ENCODE peak calls at places on chromosomes 3 and 15, in seven cellular contexts. J is effector memory CD4-positive, alpha-beta T cell; U is ovary; V is CD4-positive, alpha-beta memory T cell; P is CD8-positive, alpha-beta memory T cell; E is SK-N-SH; M is brain microvascular endothelial cell. Q is an unnamed sample. For H3K36me3, the result is how much of the 10 kb centered on the place peaks cover.

GRCh38 chr3:119323401-119324107 is 29.4 kb downstream of the ARHGAP31 start:
- DNase-seq in P (peak), U (no peak), V (no peak), J (no peak), E (no peak), M (no peak), Q (no peak)

GRCh38 chr3:112333386-112334334 is 704 bp downstream of the CD200 start:
- DNase-seq in M (no peak), E (peak), P (no peak), J (no peak), U (peak), V (peak), Q (no peak)

GRCh38 chr3:132417695-132418520 is 606 bp downstream of the DNAJC13 start:
- DNase-seq in V (peak), M (peak), J (peak), P (peak), U (no peak), E (peak), Q (no peak)

GRCh38 chr3:126914226-126914625 is 68.7 kb upstream of the PLXNA1 start:
- DNase-seq in U (no peak), V (no peak), P (no peak), E (no peak), M (no peak), J (no peak), Q (no peak)

GRCh38 chr15:39188930-39189329 is 391.9 kb upstream of the THBS1 start:
- DNase-seq in J (no peak), V (no peak), E (no peak), P (no peak), M (peak), U (no peak), Q (no peak)

GRCh38 chr3:117439812-117440211 is 730.2 kb downstream of the TUSC7 start:
- DNase-seq in E (peak), M (peak), V (no peak), P (no peak), U (no peak), J (no peak), Q (no peak)

GRCh38 chr15:78149805-78150751 is 916 bp downstream of the IDH3A start:
- DNase-seq in J (no peak), E (no peak), U (no peak), M (no peak), P (no peak), V (no peak), Q (no peak)

GRCh38 chr15:87576486-87577176 is 679.9 kb downstream of the NTRK3 start:
- DNase-seq in M (no peak), J (no peak), E (no peak), V (no peak), U (no peak), P (no peak), Q (no peak)

GRCh38 chr15:62792960-62793758 is 249.4 kb upstream of the TPM1 start:
- DNase-seq in J (no peak), P (no peak), M (no peak), E (peak), V (no peak), U (no peak), Q (no peak)

GRCh38 chr15:62796296-62796695 is 246.3 kb upstream of the TPM1 start:
- DNase-seq in V (no peak), E (no peak), P (no peak), U (no peak), M (no peak), J (no peak), Q (no peak)

GRCh38 chr15:62795171-62795570 is 247.4 kb upstream of the TPM1 start:
- DNase-seq in M (no peak), P (no peak), U (no peak), V (no peak), J (no peak), E (no peak), Q (no peak)

GRCh38 chr15:62797171-62797570 is 245.4 kb upstream of the TPM1 start:
- DNase-seq in J (no peak), M (no peak), E (no peak), U (no peak), V (no peak), P (no peak), Q (no peak)

DNA sequence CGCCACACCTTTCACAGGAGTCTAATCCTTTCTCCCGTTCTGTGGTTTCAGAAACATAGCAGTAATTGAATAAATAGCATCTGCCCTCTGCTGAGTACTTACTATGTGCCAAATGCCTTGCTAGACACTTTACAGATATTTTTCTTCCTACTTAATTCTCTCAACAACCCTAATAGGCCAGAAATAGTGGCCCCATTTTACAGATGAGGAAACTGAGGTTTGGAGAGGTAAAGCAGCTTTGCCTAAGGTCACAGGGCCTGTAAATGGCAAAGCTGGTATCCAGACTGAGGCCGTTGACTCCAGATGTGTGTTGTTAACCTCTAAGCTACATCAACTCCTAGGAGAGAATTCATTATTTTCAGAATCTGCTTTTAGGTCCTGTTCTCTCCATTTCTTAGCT is 246.8 kb upstream of the TPM1 start:
- DNase-seq in V (no peak), P (no peak), E (no peak), J (no peak), U (no peak), M (no peak), Q (no peak)
- H3K36me3 ChIP-seq in V (under half), P (under half), E (under half), J (under half), U (under half), M (under half), Q (under half)

DNA sequence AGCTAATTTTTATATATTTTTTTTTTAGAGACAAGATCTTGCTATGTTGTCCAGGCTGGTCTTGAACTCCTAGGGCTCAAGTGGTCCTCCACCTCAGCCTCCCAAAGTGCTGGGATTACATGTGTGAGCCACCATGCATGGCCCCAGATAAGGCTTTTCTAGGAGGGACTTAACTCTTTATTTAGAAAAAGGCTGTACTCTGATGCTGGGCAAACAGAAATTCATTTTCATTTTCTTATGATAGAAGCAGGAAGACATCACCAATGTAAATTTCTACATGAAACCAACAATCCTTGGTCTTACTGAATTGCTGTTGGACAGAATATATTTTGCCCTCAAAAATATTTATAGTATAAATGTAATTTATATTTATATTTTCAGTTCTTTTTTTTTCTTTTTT is 9.6 kb downstream of the NIPA1 start:
- DNase-seq in P (no peak), U (no peak), J (no peak), E (no peak), V (no peak), M (no peak), Q (no peak)
- H3K27ac ChIP-seq in P (no peak), U (no peak), J (peak), E (no peak), V (no peak), M (no peak), Q (no peak)

GRCh38 chr3:14475601-14476000 is 64.5 kb downstream of the GRIP2 start:
- DNase-seq in P (no peak), M (peak), V (no peak), E (no peak), U (no peak), J (no peak), Q (no peak)
- H3K36me3 ChIP-seq in P (under half), M (under half), V (half or more), E (under half), U (under half), J (half or more), Q (under half)

DNA sequence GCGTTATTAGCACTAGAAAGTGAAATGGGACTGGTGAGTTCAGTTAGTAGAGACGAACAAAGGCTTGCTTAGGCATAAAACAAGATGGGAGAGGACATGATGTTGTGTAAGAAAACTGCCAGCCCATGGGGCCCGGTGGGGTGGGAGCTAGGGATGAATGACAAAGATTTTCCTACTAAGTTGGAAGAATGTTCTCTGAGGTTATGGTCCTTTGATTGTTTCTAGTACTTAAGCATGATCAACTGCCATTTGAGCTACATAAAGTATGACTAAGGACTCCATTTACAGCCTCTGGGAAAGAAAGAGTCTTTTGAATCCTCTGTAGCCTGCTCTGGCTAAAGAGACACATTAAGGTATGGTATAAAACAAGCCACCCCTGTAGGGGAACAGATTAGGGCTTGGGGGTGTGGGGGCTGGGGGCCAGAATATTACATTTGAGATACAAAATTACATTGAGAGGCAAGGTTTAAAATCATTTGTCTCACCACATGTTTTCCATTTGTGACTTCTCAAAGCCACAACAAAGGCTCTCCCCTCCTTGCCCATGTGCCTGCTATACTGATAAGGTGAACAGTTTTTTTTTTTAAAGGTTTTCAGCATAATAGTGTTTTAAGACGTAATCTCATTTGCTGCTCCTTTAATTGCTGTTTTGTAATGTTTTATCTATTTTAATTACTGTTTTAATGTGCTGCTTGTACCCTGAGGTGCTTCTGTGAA is 323.3 kb downstream of the CHST2 start:
- DNase-seq in U (no peak), P (no peak), M (no peak), J (no peak), E (no peak), V (no peak), Q (no peak)
- H3K27ac ChIP-seq in U (no peak), P (no peak), M (peak), J (no peak), E (no peak), V (no peak), Q (peak)

DNA sequence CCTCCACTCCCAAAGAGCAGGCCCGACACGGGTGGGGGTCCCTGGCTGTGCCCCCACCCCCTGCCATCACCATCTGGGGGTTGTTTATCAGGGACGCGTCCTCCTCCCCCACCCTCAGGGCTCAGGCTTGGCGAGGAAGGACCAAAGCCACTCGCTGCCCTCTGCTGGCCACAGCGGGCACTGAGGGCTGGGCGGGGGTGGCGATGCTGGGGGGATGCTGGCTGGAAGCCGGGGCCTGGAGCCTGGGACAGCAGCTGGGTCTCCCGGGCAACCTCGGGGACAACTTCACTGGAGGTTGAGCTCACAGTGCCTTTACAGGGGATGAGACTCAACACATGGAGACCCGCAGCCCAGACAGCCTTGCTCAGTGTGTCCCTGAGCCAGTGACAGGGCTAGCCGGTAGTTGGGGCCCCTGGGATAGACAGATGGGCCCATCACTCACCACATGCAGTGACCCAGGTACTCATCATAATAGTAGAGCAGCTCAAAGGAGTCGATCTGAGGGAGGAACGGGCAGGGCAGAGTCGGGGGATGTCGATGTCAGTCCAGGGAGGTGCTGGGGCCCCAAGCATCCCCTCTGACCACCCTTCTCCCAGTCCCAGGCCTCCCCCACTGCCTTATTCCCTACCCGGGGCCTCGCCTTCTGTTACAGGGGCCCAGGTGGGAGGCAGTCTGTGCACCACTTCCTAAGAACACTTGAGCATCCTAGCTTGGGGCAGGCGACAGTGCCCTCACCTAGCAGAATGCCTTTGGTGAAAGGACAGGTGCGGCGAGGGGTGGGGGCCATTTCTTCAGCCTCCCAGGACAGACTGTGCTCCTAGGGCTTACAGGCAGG is 5.9 kb upstream of the CALML4 start:
- DNase-seq in E (peak), V (peak), U (peak), M (no peak), J (no peak), P (peak), Q (peak)
- H3K36me3 ChIP-seq in E (under half), V (under half), U (under half), M (under half), J (under half), P (under half), Q (under half)

DNA sequence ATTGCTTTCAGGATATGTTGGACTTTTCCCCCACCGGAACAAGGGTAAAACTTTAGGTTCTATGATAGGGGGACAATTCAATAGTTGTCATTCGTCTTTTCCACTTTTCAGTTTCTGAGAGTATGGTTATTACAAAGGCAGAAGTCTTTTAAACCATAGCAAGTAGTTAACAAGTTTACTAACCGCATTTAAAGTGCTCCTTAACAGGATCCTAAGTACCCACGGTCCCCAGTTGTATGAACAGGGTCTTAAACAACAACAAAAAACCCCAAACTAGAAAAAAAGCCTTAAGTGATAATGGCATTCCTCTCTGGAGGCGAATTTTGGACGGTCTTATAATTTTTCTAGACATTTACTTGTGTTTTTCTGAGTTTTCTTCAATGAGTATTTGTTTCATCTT is 821 bp downstream of the IFT57 start:
- DNase-seq in U (no peak), E (no peak), P (no peak), V (no peak), M (no peak), J (no peak), Q (no peak)
- H3K27ac ChIP-seq in U (peak), E (peak), P (peak), V (peak), M (peak), J (peak), Q (peak)

DNA sequence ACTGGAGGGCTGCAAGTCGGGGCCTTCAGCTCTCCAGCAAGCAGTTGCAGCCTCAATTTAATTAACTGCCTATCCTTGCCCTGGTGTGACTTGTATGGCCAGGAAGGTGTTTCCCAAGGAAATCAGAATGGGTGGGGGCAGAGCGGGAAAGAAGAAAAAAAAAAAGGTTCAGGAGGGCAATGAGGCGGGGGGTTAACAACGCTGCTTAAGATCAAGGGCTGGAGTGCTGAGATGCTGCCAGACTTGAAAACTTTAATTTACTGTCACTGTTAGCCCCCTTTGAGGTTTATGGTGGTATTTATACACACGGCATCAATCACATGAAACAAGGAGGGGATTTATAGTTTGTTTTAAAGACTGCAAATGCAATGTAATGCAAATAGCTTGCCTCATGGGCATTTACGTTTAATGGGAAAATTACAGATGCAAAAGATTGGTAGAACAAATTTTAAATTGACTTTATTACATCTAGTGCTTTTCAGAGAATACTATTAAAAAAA is 319.3 kb upstream of the NR2F2 start:
- DNase-seq in U (no peak), E (no peak), M (no peak), V (no peak), J (no peak), P (no peak), Q (no peak)
- H3K36me3 ChIP-seq in U (under half), E (under half), M (under half), V (under half), J (under half), P (under half), Q (under half)

Q was measured in heart right ventricle.